ENCODE peak calls at places on chromosomes 16 and 17, in ten cellular contexts. X is T-cell, T is aorta, A is C1 segment of cervical spinal cord, G is adrenal gland, C is GDM1, Q is GM12865, Y is SK-N-DZ, B is activated T-cell treated with anti-CD3 and anti-CD28 coated beads for 24 hours, H is G401. Z is an unnamed sample.

GRCh38 chr17:13114601-13115024 is 96.8 kb upstream of the ELAC2 start:
- DNase-seq in X (no peak), T (peak), A (no peak), G (peak), C (no peak), Q (peak), Y (peak), B (no peak), H (peak), Z (no peak)

GRCh38 chr17:32287804-32288511 is 22.3 kb downstream of the RHBDL3 start:
- DNase-seq in X (no peak), T (no peak), A (no peak), G (no peak), C (no peak), Q (no peak), Y (no peak), B (no peak), H (no peak), Z (no peak)

GRCh38 chr17:28811594-28812135 is 30.9 kb downstream of the FAM222B start:
- DNase-seq in X (no peak), T (no peak), A (peak), G (no peak), C (no peak), Q (peak), Y (no peak), B (no peak), H (peak), Z (no peak)

GRCh38 chr17:39800540-39800939 is 62.8 kb downstream of the GRB7 start:
- DNase-seq in X (peak), T (no peak), A (no peak), G (no peak), C (no peak), Q (peak), Y (no peak), B (peak), H (no peak), Z (peak)

GRCh38 chr17:41975099-41976083 is 8.8 kb downstream of the CNP start:
- DNase-seq in X (no peak), T (peak), A (no peak), G (peak), C (no peak), Q (no peak), Y (no peak), B (no peak), H (no peak), Z (no peak)

GRCh38 chr16:86901483-86901882 is 323.1 kb downstream of the FOXL1 start:
- DNase-seq in X (no peak), T (no peak), A (no peak), G (peak), C (no peak), Q (no peak), Y (no peak), B (no peak), H (no peak), Z (no peak)

GRCh38 chr17:35612924-35613521 is 25.9 kb downstream of the AP2B1 start:
- DNase-seq in X (peak), T (no peak), A (no peak), G (peak), C (no peak), Q (peak), Y (peak), B (peak), H (peak), Z (peak)

GRCh38 chr17:76132574-76133338 is 8.3 kb downstream of the FOXJ1 start:
- DNase-seq in X (no peak), T (no peak), A (no peak), G (no peak), C (no peak), Q (no peak), Y (no peak), B (no peak), H (no peak), Z (no peak)

GRCh38 chr16:4327386-4327781 is 11.5 kb downstream of the GLIS2 start:
- DNase-seq in X (no peak), T (no peak), A (no peak), G (no peak), C (no peak), Q (no peak), Y (no peak), B (no peak), H (no peak), Z (no peak)

GRCh38 chr16:89700649-89701424 is 668 bp downstream of the SPATA2L start:
- DNase-seq in X (peak), T (no peak), A (no peak), G (peak), C (no peak), Q (peak), Y (peak), B (no peak), H (no peak), Z (peak)

GRCh38 chr17:75808549-75808904 is 23.9 kb downstream of the UNK start:
- DNase-seq in X (no peak), T (no peak), A (no peak), G (no peak), C (no peak), Q (no peak), Y (no peak), B (no peak), H (peak), Z (no peak)

GRCh38 chr16:27795992-27796614 is 246.2 kb downstream of the KATNIP start:
- DNase-seq in X (no peak), T (peak), A (no peak), G (peak), C (peak), Q (peak), Y (no peak), B (no peak), H (no peak), Z (no peak)

GRCh38 chr17:67753026-67753425 is 35.3 kb downstream of the NOL11 start:
- DNase-seq in X (no peak), T (peak), A (no peak), G (no peak), C (no peak), Q (no peak), Y (no peak), B (no peak), H (no peak), Z (no peak)

GRCh38 chr17:52134641-52135040 is 23.9 kb downstream of the CA10 start:
- DNase-seq in X (no peak), T (no peak), A (no peak), G (no peak), C (no peak), Q (no peak), Y (no peak), B (no peak), H (peak), Z (no peak)

GRCh38 chr16:47578573-47578972 is 117.4 kb downstream of the PHKB start:
- DNase-seq in X (no peak), T (no peak), A (no peak), G (no peak), C (no peak), Q (no peak), Y (no peak), B (no peak), H (no peak), Z (no peak)

GRCh38 chr17:21078056-21078825 is 35.4 kb upstream of the USP22 start:
- DNase-seq in X (no peak), T (no peak), A (no peak), G (no peak), C (no peak), Q (no peak), Y (no peak), B (no peak), H (peak), Z (no peak)

GRCh38 chr17:59375858-59376257 is 44.4 kb downstream of the YPEL2 start:
- DNase-seq in X (no peak), T (no peak), A (no peak), G (no peak), C (no peak), Q (peak), Y (no peak), B (no peak), H (no peak), Z (no peak)

GRCh38 chr16:10338426-10338825 is 47.4 kb upstream of the ATF7IP2 start:
- DNase-seq in X (no peak), T (no peak), A (no peak), G (no peak), C (no peak), Q (no peak), Y (no peak), B (no peak), H (no peak), Z (no peak)

GRCh38 chr16:29898786-29899515 is 399 bp downstream of the SEZ6L2 start:
- DNase-seq in X (no peak), T (no peak), A (no peak), G (peak), C (no peak), Q (no peak), Y (no peak), B (no peak), H (no peak), Z (no peak)

GRCh38 chr16:88938933-88939813 is 37.8 kb downstream of the CBFA2T3 start:
- DNase-seq in X (no peak), T (no peak), A (no peak), G (no peak), C (no peak), Q (no peak), Y (peak), B (no peak), H (peak), Z (no peak)

GRCh38 chr17:29138991-29139682 is 41.1 kb downstream of the MYO18A start:
- DNase-seq in X (no peak), T (no peak), A (peak), G (peak), C (peak), Q (peak), Y (no peak), B (no peak), H (peak), Z (no peak)

GRCh38 chr16:26605872-26606271 is 460.9 kb upstream of the C16orf82 start:
- DNase-seq in X (no peak), T (no peak), A (no peak), G (no peak), C (no peak), Q (no peak), Y (no peak), B (no peak), H (no peak), Z (no peak)

GRCh38 chr17:6753565-6753964 is 2.3 kb upstream of the XAF1 start:
- DNase-seq in X (no peak), T (no peak), A (no peak), G (no peak), C (no peak), Q (no peak), Y (no peak), B (no peak), H (no peak), Z (no peak)

GRCh38 chr17:18172528-18173278 is 10.9 kb upstream of the ALKBH5 start:
- DNase-seq in X (no peak), T (no peak), A (no peak), G (no peak), C (no peak), Q (no peak), Y (no peak), B (no peak), H (no peak), Z (no peak)

GRCh38 chr17:80822700-80823410 is 168.8 kb upstream of the CHMP6 start:
- DNase-seq in X (no peak), T (peak), A (no peak), G (no peak), C (no peak), Q (no peak), Y (no peak), B (no peak), H (no peak), Z (no peak)

GRCh38 chr16:23863511-23864422 is 28.0 kb downstream of the PRKCB start:
- DNase-seq in X (no peak), T (no peak), A (no peak), G (no peak), C (no peak), Q (peak), Y (no peak), B (no peak), H (no peak), Z (no peak)

GRCh38 chr17:77579717-77580116 is 378.8 kb upstream of the TNRC6C start:
- DNase-seq in X (no peak), T (no peak), A (no peak), G (peak), C (peak), Q (no peak), Y (no peak), B (no peak), H (no peak), Z (no peak)

GRCh38 chr17:19487009-19487600 is 46.5 kb upstream of the SLC47A1 start:
- DNase-seq in X (no peak), T (peak), A (no peak), G (no peak), C (no peak), Q (no peak), Y (no peak), B (no peak), H (no peak), Z (no peak)

GRCh38 chr17:596287-596686 is 118.4 kb downstream of the VPS53 start:
- DNase-seq in X (no peak), T (no peak), A (no peak), G (peak), C (no peak), Q (no peak), Y (no peak), B (no peak), H (no peak), Z (no peak)

GRCh38 chr16:84947022-84947421 is 64.3 kb downstream of the ZDHHC7 start:
- DNase-seq in X (no peak), T (no peak), A (no peak), G (peak), C (peak), Q (no peak), Y (no peak), B (no peak), H (peak), Z (no peak)

GRCh38 chr16:86083382-86084002 is 184.5 kb downstream of the IRF8 start:
- DNase-seq in X (no peak), T (peak), A (no peak), G (no peak), C (no peak), Q (no peak), Y (no peak), B (no peak), H (no peak), Z (no peak)

GRCh38 chr17:2230877-2231276 is 72.7 kb downstream of the SMG6 start:
- DNase-seq in X (no peak), T (no peak), A (no peak), G (no peak), C (no peak), Q (no peak), Y (no peak), B (no peak), H (no peak), Z (no peak)

GRCh38 chr16:24645739-24646645 is 83.5 kb upstream of the TNRC6A start:
- DNase-seq in X (no peak), T (no peak), A (no peak), G (peak), C (no peak), Q (no peak), Y (no peak), B (no peak), H (no peak), Z (no peak)

GRCh38 chr16:490768-491167 is 36.7 kb upstream of the CAPN15 start:
- DNase-seq in X (no peak), T (no peak), A (no peak), G (no peak), C (no peak), Q (no peak), Y (no peak), B (no peak), H (peak), Z (no peak)

GRCh38 chr17:13957636-13958035 is 111.7 kb upstream of the COX10 start:
- DNase-seq in X (no peak), T (no peak), A (no peak), G (peak), C (no peak), Q (no peak), Y (no peak), B (no peak), H (no peak), Z (no peak)

GRCh38 chr17:51150932-51151331 is 2.4 kb upstream of the NME1 start:
- DNase-seq in X (no peak), T (no peak), A (no peak), G (no peak), C (no peak), Q (no peak), Y (no peak), B (no peak), H (no peak), Z (no peak)

GRCh38 chr16:20311548-20311947 is 15.8 kb downstream of the GP2 start:
- DNase-seq in X (no peak), T (no peak), A (no peak), G (no peak), C (no peak), Q (no peak), Y (no peak), B (no peak), H (no peak), Z (no peak)

GRCh38 chr17:30503558-30503957 is 26.4 kb downstream of the GOSR1 start:
- DNase-seq in X (no peak), T (no peak), A (no peak), G (no peak), C (no peak), Q (no peak), Y (no peak), B (no peak), H (no peak), Z (no peak)